ENCODE peak calls at places on chromosome 14, in eight cellular contexts. One of them, this sample, is unnamed.

GRCh38 chr14:87076146-87076545 is 916.8 kb downstream of the GALC start:
- DNase-seq in mucosa of descending colon: no peak
- DNase-seq in stimulated activated naive B cell treated with anti-CD40 and anti-IgM and Interleukin-4, amounts not matched to agents 10 μg/mL and 1 μg/mL and 100 μg/mL, for 72 hours: no peak
- DNase-seq in pulmonary artery endothelial cell: no peak
- DNase-seq in occipital lobe: no peak
- DNase-seq in amniotic stem cell: no peak
- DNase-seq in lower leg skin: no peak
- DNase-seq in body of pancreas: no peak
- DNase-seq in this sample: no peak

GRCh38 chr14:88618476-88618875 is 55.6 kb downstream of the ZC3H14 start:
- DNase-seq in lower leg skin: no peak
- DNase-seq in stimulated activated naive B cell treated with anti-CD40 and anti-IgM and Interleukin-4, amounts not matched to agents 10 μg/mL and 1 μg/mL and 100 μg/mL, for 72 hours: no peak
- DNase-seq in pulmonary artery endothelial cell: no peak
- DNase-seq in amniotic stem cell: no peak
- DNase-seq in mucosa of descending colon: no peak
- DNase-seq in occipital lobe: no peak
- DNase-seq in body of pancreas: no peak
- DNase-seq in this sample: no peak

GRCh38 chr14:89540830-89541470 is 123.9 kb upstream of the FOXN3 start:
- DNase-seq in mucosa of descending colon: no peak
- DNase-seq in occipital lobe: no peak
- DNase-seq in lower leg skin: no peak
- DNase-seq in body of pancreas: no peak
- DNase-seq in pulmonary artery endothelial cell: peak
- DNase-seq in stimulated activated naive B cell treated with anti-CD40 and anti-IgM and Interleukin-4, amounts not matched to agents 10 μg/mL and 1 μg/mL and 100 μg/mL, for 72 hours: no peak
- DNase-seq in amniotic stem cell: peak
- DNase-seq in this sample: no peak

GRCh38 chr14:100341301-100342031 is 18.3 kb downstream of the SLC25A47 start:
- DNase-seq in occipital lobe: no peak
- DNase-seq in amniotic stem cell: peak
- DNase-seq in lower leg skin: peak
- DNase-seq in pulmonary artery endothelial cell: peak
- DNase-seq in stimulated activated naive B cell treated with anti-CD40 and anti-IgM and Interleukin-4, amounts not matched to agents 10 μg/mL and 1 μg/mL and 100 μg/mL, for 72 hours: peak
- DNase-seq in mucosa of descending colon: no peak
- DNase-seq in body of pancreas: peak
- DNase-seq in this sample: no peak

GRCh38 chr14:98189077-98189476 is 1082.9 kb downstream of the BCL11B start:
- DNase-seq in occipital lobe: no peak
- DNase-seq in lower leg skin: no peak
- DNase-seq in mucosa of descending colon: no peak
- DNase-seq in body of pancreas: no peak
- DNase-seq in stimulated activated naive B cell treated with anti-CD40 and anti-IgM and Interleukin-4, amounts not matched to agents 10 μg/mL and 1 μg/mL and 100 μg/mL, for 72 hours: no peak
- DNase-seq in amniotic stem cell: no peak
- DNase-seq in pulmonary artery endothelial cell: no peak
- DNase-seq in this sample: no peak

GRCh38 chr14:24861083-24861630 is 188.8 kb downstream of the STXBP6 start:
- DNase-seq in lower leg skin: no peak
- DNase-seq in body of pancreas: peak
- DNase-seq in occipital lobe: no peak
- DNase-seq in amniotic stem cell: no peak
- DNase-seq in pulmonary artery endothelial cell: no peak
- DNase-seq in mucosa of descending colon: no peak
- DNase-seq in stimulated activated naive B cell treated with anti-CD40 and anti-IgM and Interleukin-4, amounts not matched to agents 10 μg/mL and 1 μg/mL and 100 μg/mL, for 72 hours: no peak
- DNase-seq in this sample: no peak

GRCh38 chr14:78566859-78567172 is 396.6 kb downstream of the NRXN3 start:
- DNase-seq in amniotic stem cell: no peak
- DNase-seq in body of pancreas: no peak
- DNase-seq in occipital lobe: no peak
- DNase-seq in stimulated activated naive B cell treated with anti-CD40 and anti-IgM and Interleukin-4, amounts not matched to agents 10 μg/mL and 1 μg/mL and 100 μg/mL, for 72 hours: no peak
- DNase-seq in lower leg skin: no peak
- DNase-seq in mucosa of descending colon: no peak
- DNase-seq in pulmonary artery endothelial cell: no peak
- DNase-seq in this sample: no peak

GRCh38 chr14:75334191-75335051 is 55.8 kb downstream of the FOS start:
- DNase-seq in occipital lobe: no peak
- DNase-seq in amniotic stem cell: no peak
- DNase-seq in pulmonary artery endothelial cell: no peak
- DNase-seq in stimulated activated naive B cell treated with anti-CD40 and anti-IgM and Interleukin-4, amounts not matched to agents 10 μg/mL and 1 μg/mL and 100 μg/mL, for 72 hours: no peak
- DNase-seq in mucosa of descending colon: peak
- DNase-seq in body of pancreas: peak
- DNase-seq in lower leg skin: peak
- DNase-seq in this sample: peak

GRCh38 chr14:46988312-46988711 is 336.7 kb upstream of the RPL10L start:
- DNase-seq in occipital lobe: no peak
- DNase-seq in body of pancreas: no peak
- DNase-seq in amniotic stem cell: no peak
- DNase-seq in lower leg skin: no peak
- DNase-seq in mucosa of descending colon: no peak
- DNase-seq in stimulated activated naive B cell treated with anti-CD40 and anti-IgM and Interleukin-4, amounts not matched to agents 10 μg/mL and 1 μg/mL and 100 μg/mL, for 72 hours: no peak
- DNase-seq in pulmonary artery endothelial cell: no peak
- DNase-seq in this sample: peak

GRCh38 chr14:34930591-34931069 is 52.2 kb upstream of the SRP54 start:
- DNase-seq in stimulated activated naive B cell treated with anti-CD40 and anti-IgM and Interleukin-4, amounts not matched to agents 10 μg/mL and 1 μg/mL and 100 μg/mL, for 72 hours: no peak
- DNase-seq in mucosa of descending colon: no peak
- DNase-seq in occipital lobe: no peak
- DNase-seq in pulmonary artery endothelial cell: no peak
- DNase-seq in body of pancreas: no peak
- DNase-seq in lower leg skin: no peak
- DNase-seq in amniotic stem cell: no peak
- DNase-seq in this sample: peak

GRCh38 chr14:70660967-70661871 is 19.5 kb downstream of the TTC9 start:
- DNase-seq in lower leg skin: no peak
- DNase-seq in mucosa of descending colon: no peak
- DNase-seq in amniotic stem cell: no peak
- DNase-seq in pulmonary artery endothelial cell: no peak
- DNase-seq in stimulated activated naive B cell treated with anti-CD40 and anti-IgM and Interleukin-4, amounts not matched to agents 10 μg/mL and 1 μg/mL and 100 μg/mL, for 72 hours: peak
- DNase-seq in body of pancreas: peak
- DNase-seq in occipital lobe: no peak
- DNase-seq in this sample: no peak

GRCh38 chr14:50718949-50719348 is 50.8 kb upstream of the SAV1 start:
- DNase-seq in pulmonary artery endothelial cell: no peak
- DNase-seq in body of pancreas: no peak
- DNase-seq in stimulated activated naive B cell treated with anti-CD40 and anti-IgM and Interleukin-4, amounts not matched to agents 10 μg/mL and 1 μg/mL and 100 μg/mL, for 72 hours: no peak
- DNase-seq in amniotic stem cell: no peak
- DNase-seq in occipital lobe: no peak
- DNase-seq in mucosa of descending colon: no peak
- DNase-seq in lower leg skin: no peak
- DNase-seq in this sample: no peak

GRCh38 chr14:66508846-66509621 is 1.1 kb downstream of the GPHN start:
- DNase-seq in body of pancreas: peak
- DNase-seq in pulmonary artery endothelial cell: no peak
- DNase-seq in amniotic stem cell: no peak
- DNase-seq in occipital lobe: peak
- DNase-seq in stimulated activated naive B cell treated with anti-CD40 and anti-IgM and Interleukin-4, amounts not matched to agents 10 μg/mL and 1 μg/mL and 100 μg/mL, for 72 hours: peak
- DNase-seq in lower leg skin: peak
- DNase-seq in mucosa of descending colon: peak
- DNase-seq in this sample: peak

GRCh38 chr14:52314521-52315354 is 626 bp downstream of the PTGER2 start:
- DNase-seq in amniotic stem cell: no peak
- DNase-seq in body of pancreas: peak
- DNase-seq in pulmonary artery endothelial cell: no peak
- DNase-seq in occipital lobe: peak
- DNase-seq in stimulated activated naive B cell treated with anti-CD40 and anti-IgM and Interleukin-4, amounts not matched to agents 10 μg/mL and 1 μg/mL and 100 μg/mL, for 72 hours: no peak
- DNase-seq in lower leg skin: peak
- DNase-seq in mucosa of descending colon: peak
- DNase-seq in this sample: no peak

GRCh38 chr14:55448146-55448614 is 7.8 kb upstream of the TBPL2 start:
- DNase-seq in stimulated activated naive B cell treated with anti-CD40 and anti-IgM and Interleukin-4, amounts not matched to agents 10 μg/mL and 1 μg/mL and 100 μg/mL, for 72 hours: no peak
- DNase-seq in amniotic stem cell: peak
- DNase-seq in occipital lobe: no peak
- DNase-seq in pulmonary artery endothelial cell: peak
- DNase-seq in lower leg skin: no peak
- DNase-seq in body of pancreas: no peak
- DNase-seq in mucosa of descending colon: peak
- DNase-seq in this sample: no peak

GRCh38 chr14:42884100-42884499 is 1277.4 kb downstream of the LRFN5 start:
- DNase-seq in lower leg skin: no peak
- DNase-seq in body of pancreas: no peak
- DNase-seq in stimulated activated naive B cell treated with anti-CD40 and anti-IgM and Interleukin-4, amounts not matched to agents 10 μg/mL and 1 μg/mL and 100 μg/mL, for 72 hours: no peak
- DNase-seq in occipital lobe: no peak
- DNase-seq in amniotic stem cell: no peak
- DNase-seq in pulmonary artery endothelial cell: no peak
- DNase-seq in mucosa of descending colon: no peak
- DNase-seq in this sample: no peak